ENCODE peak calls at places on chromosomes 1 and 21, in four cellular contexts. H, W, I and D are unnamed samples.

GRCh38 chr1:23263380-23263887 is 46.1 kb upstream of the HTR1D start:
- DNase-seq in H (no peak), W (no peak), I (no peak), D (no peak)

GRCh38 chr21:41956926-41957729 is 3.3 kb upstream of the C2CD2 start:
- DNase-seq in H (no peak), W (no peak), I (no peak), D (no peak)

GRCh38 chr1:29682918-29683314 is 446.6 kb downstream of the PTPRU start:
- DNase-seq in H (peak; percentile 44), W (no peak), I (peak; percentile 20), D (peak; percentile 78)

GRCh38 chr21:43975469-43976098 is 36.5 kb upstream of the TRAPPC10 start:
- DNase-seq in H (peak; percentile 66), W (peak; percentile 73), I (peak; percentile 76), D (peak; percentile 90)

GRCh38 chr21:36288651-36289243 is 31.2 kb upstream of the MORC3 start:
- DNase-seq in H (no peak), W (no peak), I (no peak), D (no peak)

GRCh38 chr1:152543808-152544207 is 22.8 kb downstream of the LCE3E start:
- DNase-seq in H (no peak), W (no peak), I (no peak), D (no peak)

GRCh38 chr1:160205974-160206369 is 788 bp downstream of the PEA15 start:
- DNase-seq in H (peak; percentile 40), W (peak; percentile 54), I (no peak), D (no peak)

GRCh38 chr1:151060241-151061011 is at the start of gene MLLT11:
- DNase-seq in H (no peak), W (peak; percentile 68), I (no peak), D (no peak)

GRCh38 chr1:92444351-92444750 is 42.4 kb downstream of the GFI1 start:
- DNase-seq in H (no peak), W (no peak), I (no peak), D (no peak)

GRCh38 chr21:44982558-44983244 is 42.9 kb downstream of the SLX9 start:
- DNase-seq in H (no peak), W (peak; percentile 56), I (peak; percentile 51), D (peak; percentile 55)

GRCh38 chr1:33810571-33810970 is 53.3 kb upstream of the HMGB4 start:
- DNase-seq in H (no peak), W (no peak), I (peak; percentile 16), D (no peak)

GRCh38 chr1:160284782-160285344 is at the start of gene PEX19:
- DNase-seq in H (peak; percentile 93), W (peak; percentile 94), I (peak; percentile 96), D (peak; percentile 95)

GRCh38 chr1:18907914-18908845 is 5.8 kb upstream of the ALDH4A1 start:
- DNase-seq in H (no peak), W (no peak), I (no peak), D (no peak)

GRCh38 chr1:27005166-27005530 is 7.5 kb downstream of the TENT5B start:
- DNase-seq in H (no peak), W (no peak), I (no peak), D (no peak)

GRCh38 chr1:68111804-68112436 is 61.5 kb upstream of the DIRAS3 start:
- DNase-seq in H (peak; percentile 72), W (peak; percentile 66), I (peak; percentile 41), D (peak; percentile 65)

GRCh38 chr21:31647650-31648049 is 11.8 kb upstream of the SOD1 start:
- DNase-seq in H (no peak), W (no peak), I (no peak), D (no peak)

GRCh38 chr1:221292652-221293051 is 413.4 kb downstream of the HLX start:
- DNase-seq in H (no peak), W (no peak), I (no peak), D (no peak)

GRCh38 chr21:29265690-29266479 is 32.8 kb upstream of the BACH1 start:
- DNase-seq in H (no peak), W (no peak), I (no peak), D (no peak)

GRCh38 chr1:28328228-28328648 is 602 bp upstream of the MED18 start:
- DNase-seq in H (no peak), W (no peak), I (no peak), D (peak; percentile 29)

DNA sequence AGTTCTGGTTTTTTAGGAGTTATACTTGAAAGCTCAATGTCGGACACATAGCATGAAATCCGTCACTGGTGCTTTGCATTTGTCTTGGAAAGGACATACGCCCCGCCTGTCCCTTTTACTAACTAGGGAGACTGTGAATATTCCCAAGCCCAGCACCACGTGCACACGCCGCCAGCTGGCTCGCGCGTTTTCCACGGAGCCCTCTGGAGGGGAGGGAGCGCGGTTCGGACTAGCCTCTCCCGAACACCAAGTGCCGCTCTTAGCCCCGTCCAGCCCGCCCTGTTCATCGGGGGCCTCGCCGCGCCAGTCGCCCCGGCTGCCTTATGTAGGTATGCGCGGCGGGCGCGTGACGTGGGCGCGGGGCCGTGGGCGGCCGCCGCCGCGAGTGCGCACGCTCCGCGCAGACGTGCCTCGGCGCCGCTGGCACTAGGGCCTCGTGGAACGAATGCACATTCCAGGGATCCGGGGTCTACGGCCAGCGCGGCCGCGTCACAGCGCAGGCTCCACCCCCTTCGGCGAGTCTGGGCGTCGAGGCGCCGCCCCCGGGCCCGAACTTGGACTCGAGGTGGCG is 689 bp upstream of the IRF2BP2 start:
- DNase-seq in H (peak; percentile 96), W (peak; percentile 95), I (peak; percentile 96), D (peak; percentile 95)
- H3K4me1 ChIP-seq in H (peaks cover 22% of the 10 kb centered on the region), W (peaks cover 41% of the 10 kb centered on the region), I (peaks cover 4% of the 10 kb centered on the region), D (peaks cover 35% of the 10 kb centered on the region)

DNA sequence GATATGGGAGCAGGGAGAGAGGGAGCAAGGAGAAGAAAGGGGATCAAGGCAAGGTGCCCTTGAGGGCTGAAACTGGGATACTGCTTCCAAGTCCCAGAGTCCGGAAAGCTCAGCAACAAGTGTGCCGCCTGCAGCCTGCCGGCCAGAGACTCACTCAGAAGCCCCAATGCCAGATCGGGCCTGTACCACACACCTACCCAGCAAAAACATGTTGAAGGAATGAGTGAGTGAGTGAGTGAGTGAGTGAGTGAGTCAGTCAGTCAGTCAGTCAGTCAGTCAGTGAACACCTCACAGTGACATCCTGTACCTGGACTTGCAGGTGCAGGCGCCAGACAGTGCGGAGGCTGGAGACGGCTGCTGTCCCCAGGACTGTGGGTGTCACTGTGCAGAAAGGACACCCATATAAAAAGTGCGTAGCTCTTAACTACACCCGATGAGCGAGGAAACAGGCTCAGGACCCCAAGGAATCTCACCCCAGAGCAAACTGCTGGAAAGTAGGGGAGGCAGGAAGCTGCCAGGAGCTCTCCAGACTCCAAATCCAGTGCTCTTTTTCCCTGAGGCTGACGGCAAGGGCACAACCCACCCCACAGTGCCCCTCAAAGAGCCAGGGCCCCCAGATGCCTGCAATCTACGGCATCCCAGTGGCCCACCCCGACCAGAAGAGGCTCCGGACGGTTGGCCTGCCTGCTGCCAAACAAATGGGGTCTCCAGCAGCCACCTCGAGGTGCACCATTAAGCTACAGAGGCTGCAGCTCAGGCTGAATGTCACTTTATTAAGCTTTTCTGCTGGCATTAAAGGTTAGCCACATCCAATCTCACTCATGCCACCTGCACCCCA is 261.7 kb downstream of the NPHP4 start:
- DNase-seq in H (no peak), W (no peak), I (no peak), D (peak; percentile 35)
- H3K27ac ChIP-seq in H (no peak overlapping the region), W (no peak overlapping the region), I (no peak overlapping the region), D (no peak overlapping the region)

GRCh38 chr1:223836586-223836985 is 9.2 kb downstream of the TP53BP2 start:
- DNase-seq in H (no peak), W (no peak), I (no peak), D (no peak)
- H3K4me1 ChIP-seq in H (peaks cover 8% of the 10 kb centered on the region), W (peaks cover 38% of the 10 kb centered on the region), I (peaks cover 14% of the 10 kb centered on the region), D (peaks cover 26% of the 10 kb centered on the region)

GRCh38 chr1:178262101-178262500 is 168.2 kb downstream of the RASAL2 start:
- DNase-seq in H (no peak), W (no peak), I (no peak), D (no peak)

GRCh38 chr1:178266619-178267066 is 172.7 kb downstream of the RASAL2 start:
- DNase-seq in H (no peak), W (no peak), I (no peak), D (no peak)

GRCh38 chr1:178271471-178271870 is 177.6 kb downstream of the RASAL2 start:
- DNase-seq in H (no peak), W (no peak), I (no peak), D (no peak)

GRCh38 chr1:178263341-178263740 is 169.4 kb downstream of the RASAL2 start:
- DNase-seq in H (no peak), W (no peak), I (no peak), D (no peak)

DNA sequence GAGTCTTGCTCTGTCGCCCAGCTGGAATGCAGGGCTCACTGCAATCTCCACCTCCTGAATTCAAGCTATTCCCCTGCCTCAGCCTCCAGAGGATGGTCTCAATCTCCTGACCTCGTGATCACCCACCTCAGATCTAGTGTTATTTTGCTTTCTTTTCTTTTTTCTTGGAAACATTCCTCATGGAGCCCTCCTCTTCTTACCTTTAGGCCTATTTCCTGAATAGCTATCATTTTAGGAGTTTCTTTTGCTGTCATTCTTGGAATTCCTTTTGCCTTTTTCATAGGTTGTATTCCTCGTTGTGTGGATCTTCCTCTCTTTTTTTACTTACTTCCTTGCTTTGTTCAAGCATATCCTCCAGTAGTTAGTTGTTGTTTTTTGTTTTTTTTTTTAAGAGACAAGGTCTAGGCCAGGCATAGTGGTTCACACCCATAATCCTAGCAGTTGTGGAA is 173.8 kb downstream of the RASAL2 start:
- DNase-seq in H (no peak), W (no peak), I (no peak), D (no peak)
- H3K27ac ChIP-seq in H (no peak overlapping the region), W (no peak overlapping the region), I (no peak overlapping the region), D (no peak overlapping the region)

DNA sequence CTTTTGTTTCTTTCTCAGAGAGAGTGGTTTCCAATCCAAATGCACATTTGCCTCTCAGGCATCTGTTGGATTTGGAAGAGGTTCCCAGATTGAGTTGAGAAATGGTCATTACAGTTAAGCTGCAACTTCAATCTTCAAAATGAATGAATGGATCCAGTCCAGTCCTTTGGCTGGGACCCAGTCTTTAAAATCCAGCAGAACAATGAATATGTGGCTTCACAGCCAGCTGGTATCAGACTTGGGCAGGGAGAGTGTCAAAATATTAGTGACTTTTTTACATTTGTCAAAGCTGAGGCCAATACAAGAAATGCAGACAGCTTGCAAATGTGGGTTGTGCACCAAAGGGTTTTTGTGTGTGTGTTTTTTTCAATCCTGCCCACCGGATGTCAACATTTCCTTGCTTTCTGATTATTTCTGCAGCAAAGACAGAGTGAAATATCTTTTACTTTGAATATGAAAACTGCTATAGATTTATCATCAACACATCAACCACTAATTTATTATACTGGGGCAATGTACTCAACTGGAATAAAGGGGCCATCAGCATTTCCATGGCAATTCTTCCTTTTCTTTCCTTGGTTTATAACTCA is 491.4 kb upstream of the C1orf87 start:
- DNase-seq in H (no peak), W (no peak), I (no peak), D (no peak)
- H3K4me1 ChIP-seq in H (no peaks in the 10 kb centered on the region), W (peaks cover 6% of the 10 kb centered on the region), I (no peaks in the 10 kb centered on the region), D (no peaks in the 10 kb centered on the region)

GRCh38 chr1:111222308-111223125 is 5.0 kb upstream of the CHI3L2 start:
- DNase-seq in H (peak; percentile 69), W (peak; percentile 66), I (peak; percentile 87), D (peak; percentile 40)
- H3K27ac ChIP-seq in H (peak overlapping the region; percentile 48), W (no peak overlapping the region), I (peak overlapping the region; percentile 9), D (no peak overlapping the region)

DNA sequence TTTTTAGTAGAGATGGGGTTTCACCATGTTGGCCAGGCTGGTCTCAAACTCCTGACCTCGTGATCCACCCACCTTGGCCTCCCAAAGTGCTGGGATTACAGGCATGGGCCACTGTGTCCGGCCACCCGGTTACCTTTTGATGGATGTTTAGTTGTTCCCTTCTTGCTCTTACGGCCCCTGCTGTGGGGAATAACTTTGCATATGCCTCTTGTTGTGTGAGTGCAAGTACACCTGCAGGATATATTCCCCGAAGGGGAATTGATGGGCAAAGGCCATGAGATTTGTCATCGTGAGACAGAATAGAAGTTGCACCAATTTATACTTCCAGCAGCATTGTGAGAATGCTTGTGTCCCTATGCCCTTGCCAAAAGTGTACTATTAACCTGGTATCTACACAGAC is 8.0 kb downstream of the IL6R start:
- DNase-seq in H (no peak), W (no peak), I (no peak), D (no peak)
- H3K4me1 ChIP-seq in H (peaks cover 19% of the 10 kb centered on the region), W (peaks cover 26% of the 10 kb centered on the region), I (peaks cover 9% of the 10 kb centered on the region), D (no peaks in the 10 kb centered on the region)